ENCODE peak calls at places on chromosomes 4 and X, in nine cellular contexts. One of them, this sample, is unnamed. For H3K4me1, the result is how much of the 10 kb centered on the place peaks cover.

GRCh38 chr4:112858751-112859150 is 190.7 kb upstream of the ANK2 start:
- DNase-seq in ovary: no peak
- DNase-seq in SK-N-SH: no peak
- DNase-seq in HepG2: no peak
- DNase-seq in upper lobe of left lung: no peak
- DNase-seq in suprapubic skin: no peak
- DNase-seq in sigmoid colon: no peak
- DNase-seq in A549: no peak
- DNase-seq in esophagus muscularis mucosa: no peak
- DNase-seq in this sample: no peak

GRCh38 chr4:78092850-78093249 is 35.7 kb downstream of the FRAS1 start:
- DNase-seq in ovary: no peak
- DNase-seq in SK-N-SH: no peak
- DNase-seq in HepG2: no peak
- DNase-seq in upper lobe of left lung: no peak
- DNase-seq in suprapubic skin: no peak
- DNase-seq in sigmoid colon: no peak
- DNase-seq in A549: no peak
- DNase-seq in esophagus muscularis mucosa: no peak
- DNase-seq in this sample: no peak

GRCh38 chrX:1411331-1411730 is 19.4 kb upstream of the SLC25A6 start:
- DNase-seq in ovary: peak
- DNase-seq in SK-N-SH: no peak
- DNase-seq in HepG2: no peak
- DNase-seq in upper lobe of left lung: no peak
- DNase-seq in suprapubic skin: peak
- DNase-seq in sigmoid colon: peak
- DNase-seq in A549: no peak
- DNase-seq in esophagus muscularis mucosa: no peak
- DNase-seq in this sample: no peak

GRCh38 chrX:15686818-15687685 is 22.4 kb upstream of the CLTRN start:
- DNase-seq in ovary: no peak
- DNase-seq in SK-N-SH: peak
- DNase-seq in HepG2: peak
- DNase-seq in upper lobe of left lung: peak
- DNase-seq in suprapubic skin: no peak
- DNase-seq in sigmoid colon: no peak
- DNase-seq in A549: peak
- DNase-seq in esophagus muscularis mucosa: no peak
- DNase-seq in this sample: peak

GRCh38 chr4:16122784-16123183 is 39.0 kb upstream of the PROM1 start:
- DNase-seq in ovary: no peak
- DNase-seq in SK-N-SH: no peak
- DNase-seq in HepG2: no peak
- DNase-seq in upper lobe of left lung: no peak
- DNase-seq in suprapubic skin: no peak
- DNase-seq in sigmoid colon: no peak
- DNase-seq in A549: no peak
- DNase-seq in esophagus muscularis mucosa: no peak
- DNase-seq in this sample: no peak

GRCh38 chr4:5199142-5199541 is 147.9 kb downstream of the STK32B start:
- DNase-seq in ovary: no peak
- DNase-seq in SK-N-SH: no peak
- DNase-seq in HepG2: no peak
- DNase-seq in upper lobe of left lung: no peak
- DNase-seq in suprapubic skin: no peak
- DNase-seq in sigmoid colon: no peak
- DNase-seq in A549: no peak
- DNase-seq in esophagus muscularis mucosa: no peak
- DNase-seq in this sample: no peak

GRCh38 chr4:31068257-31069075 is 348.3 kb downstream of the PCDH7 start:
- DNase-seq in ovary: no peak
- DNase-seq in SK-N-SH: no peak
- DNase-seq in HepG2: no peak
- DNase-seq in upper lobe of left lung: no peak
- DNase-seq in suprapubic skin: no peak
- DNase-seq in sigmoid colon: no peak
- DNase-seq in A549: no peak
- DNase-seq in esophagus muscularis mucosa: no peak
- DNase-seq in this sample: no peak

GRCh38 chr4:10100734-10101216 is 15.8 kb downstream of the WDR1 start:
- DNase-seq in ovary: no peak
- DNase-seq in SK-N-SH: no peak
- DNase-seq in HepG2: no peak
- DNase-seq in upper lobe of left lung: peak
- DNase-seq in suprapubic skin: no peak
- DNase-seq in sigmoid colon: peak
- DNase-seq in A549: no peak
- DNase-seq in esophagus muscularis mucosa: no peak
- DNase-seq in this sample: no peak

GRCh38 chr4:3026531-3026930 is 47.8 kb downstream of the HTT-AS start:
- DNase-seq in ovary: no peak
- DNase-seq in SK-N-SH: no peak
- DNase-seq in HepG2: no peak
- DNase-seq in upper lobe of left lung: no peak
- DNase-seq in suprapubic skin: no peak
- DNase-seq in sigmoid colon: no peak
- DNase-seq in A549: no peak
- DNase-seq in esophagus muscularis mucosa: no peak
- DNase-seq in this sample: no peak

GRCh38 chr4:145183581-145183980 is 3.2 kb upstream of the OTUD4 start:
- DNase-seq in ovary: no peak
- DNase-seq in SK-N-SH: no peak
- DNase-seq in HepG2: no peak
- DNase-seq in upper lobe of left lung: no peak
- DNase-seq in suprapubic skin: no peak
- DNase-seq in sigmoid colon: no peak
- DNase-seq in A549: no peak
- DNase-seq in esophagus muscularis mucosa: no peak
- DNase-seq in this sample: no peak

GRCh38 chr4:113952452-113953029 is 26.9 kb downstream of the ARSJ start:
- DNase-seq in ovary: no peak
- DNase-seq in SK-N-SH: peak
- DNase-seq in HepG2: peak
- DNase-seq in upper lobe of left lung: no peak
- DNase-seq in suprapubic skin: no peak
- DNase-seq in sigmoid colon: no peak
- DNase-seq in A549: peak
- DNase-seq in esophagus muscularis mucosa: no peak
- DNase-seq in this sample: no peak

GRCh38 chr4:72325215-72325614 is 243.8 kb downstream of the ADAMTS3 start:
- DNase-seq in ovary: no peak
- DNase-seq in SK-N-SH: no peak
- DNase-seq in HepG2: no peak
- DNase-seq in upper lobe of left lung: no peak
- DNase-seq in suprapubic skin: no peak
- DNase-seq in sigmoid colon: no peak
- DNase-seq in A549: no peak
- DNase-seq in esophagus muscularis mucosa: no peak
- DNase-seq in this sample: no peak

GRCh38 chrX:129953881-129954280 is 28.6 kb upstream of the BCORL1 start:
- DNase-seq in ovary: no peak
- DNase-seq in SK-N-SH: no peak
- DNase-seq in HepG2: no peak
- DNase-seq in upper lobe of left lung: no peak
- DNase-seq in suprapubic skin: no peak
- DNase-seq in sigmoid colon: no peak
- DNase-seq in A549: no peak
- DNase-seq in esophagus muscularis mucosa: no peak
- DNase-seq in this sample: no peak

GRCh38 chrX:76454456-76454927 is 27.0 kb downstream of the MAGEE1 start:
- DNase-seq in ovary: no peak
- DNase-seq in SK-N-SH: peak
- DNase-seq in HepG2: peak
- DNase-seq in upper lobe of left lung: no peak
- DNase-seq in suprapubic skin: no peak
- DNase-seq in sigmoid colon: no peak
- DNase-seq in A549: no peak
- DNase-seq in esophagus muscularis mucosa: no peak
- DNase-seq in this sample: no peak

GRCh38 chr4:56127698-56128097 is 179.0 kb downstream of the CEP135 start:
- DNase-seq in ovary: no peak
- DNase-seq in SK-N-SH: no peak
- DNase-seq in HepG2: no peak
- DNase-seq in upper lobe of left lung: no peak
- DNase-seq in suprapubic skin: no peak
- DNase-seq in sigmoid colon: no peak
- DNase-seq in A549: no peak
- DNase-seq in esophagus muscularis mucosa: no peak
- DNase-seq in this sample: no peak

GRCh38 chr4:145635630-145636029 is 16.4 kb downstream of the MMAA start:
- DNase-seq in ovary: no peak
- DNase-seq in SK-N-SH: no peak
- DNase-seq in HepG2: no peak
- DNase-seq in upper lobe of left lung: no peak
- DNase-seq in suprapubic skin: no peak
- DNase-seq in sigmoid colon: no peak
- DNase-seq in A549: no peak
- DNase-seq in esophagus muscularis mucosa: no peak
- DNase-seq in this sample: no peak

GRCh38 chr4:121155893-121156292 is 8.2 kb downstream of the TNIP3 start:
- DNase-seq in ovary: no peak
- DNase-seq in SK-N-SH: peak
- DNase-seq in HepG2: no peak
- DNase-seq in upper lobe of left lung: no peak
- DNase-seq in suprapubic skin: no peak
- DNase-seq in sigmoid colon: no peak
- DNase-seq in A549: peak
- DNase-seq in esophagus muscularis mucosa: no peak
- DNase-seq in this sample: no peak

GRCh38 chrX:79266702-79267101 is 100.4 kb downstream of the ITM2A start:
- DNase-seq in ovary: no peak
- DNase-seq in SK-N-SH: no peak
- DNase-seq in HepG2: no peak
- DNase-seq in upper lobe of left lung: no peak
- DNase-seq in suprapubic skin: no peak
- DNase-seq in sigmoid colon: no peak
- DNase-seq in A549: no peak
- DNase-seq in esophagus muscularis mucosa: no peak
- DNase-seq in this sample: no peak

GRCh38 chr4:108116423-108117168 is 52.1 kb downstream of the LEF1 start:
- DNase-seq in ovary: no peak
- DNase-seq in SK-N-SH: no peak
- DNase-seq in HepG2: no peak
- DNase-seq in upper lobe of left lung: no peak
- DNase-seq in suprapubic skin: no peak
- DNase-seq in sigmoid colon: no peak
- DNase-seq in A549: no peak
- DNase-seq in esophagus muscularis mucosa: peak
- DNase-seq in this sample: no peak

GRCh38 chrX:38903093-38903492 is 101.8 kb downstream of the MID1IP1 start:
- DNase-seq in ovary: no peak
- DNase-seq in SK-N-SH: no peak
- DNase-seq in HepG2: no peak
- DNase-seq in upper lobe of left lung: no peak
- DNase-seq in suprapubic skin: no peak
- DNase-seq in sigmoid colon: no peak
- DNase-seq in A549: no peak
- DNase-seq in esophagus muscularis mucosa: no peak
- DNase-seq in this sample: no peak

GRCh38 chrX:119687661-119688413 is 5.1 kb downstream of the SEPTIN6 start:
- DNase-seq in ovary: no peak
- DNase-seq in SK-N-SH: no peak
- DNase-seq in HepG2: no peak
- DNase-seq in upper lobe of left lung: no peak
- DNase-seq in suprapubic skin: no peak
- DNase-seq in sigmoid colon: no peak
- DNase-seq in A549: no peak
- DNase-seq in esophagus muscularis mucosa: no peak
- DNase-seq in this sample: no peak
- H3K4me1 ChIP-seq in ovary: under half
- H3K4me1 ChIP-seq in SK-N-SH: under half
- H3K4me1 ChIP-seq in HepG2: under half
- H3K4me1 ChIP-seq in upper lobe of left lung: under half
- H3K4me1 ChIP-seq in suprapubic skin: under half
- H3K4me1 ChIP-seq in sigmoid colon: under half
- H3K4me1 ChIP-seq in A549: under half
- H3K4me1 ChIP-seq in esophagus muscularis mucosa: under half
- H3K4me1 ChIP-seq in this sample: under half

GRCh38 chr4:87848622-87849351 is 16.0 kb downstream of the MEPE start:
- DNase-seq in ovary: no peak
- DNase-seq in SK-N-SH: peak
- DNase-seq in HepG2: peak
- DNase-seq in upper lobe of left lung: peak
- DNase-seq in suprapubic skin: no peak
- DNase-seq in sigmoid colon: peak
- DNase-seq in A549: peak
- DNase-seq in esophagus muscularis mucosa: no peak
- DNase-seq in this sample: peak
- TF ChIP-seq EP300 in ovary: no peak
- TF ChIP-seq EP300 in SK-N-SH: no peak
- TF ChIP-seq EP300 in HepG2: no peak
- TF ChIP-seq EP300 in upper lobe of left lung: no peak
- TF ChIP-seq EP300 in suprapubic skin: no peak
- TF ChIP-seq EP300 in sigmoid colon: no peak
- TF ChIP-seq EP300 in A549: no peak
- TF ChIP-seq EP300 in esophagus muscularis mucosa: no peak
- TF ChIP-seq EP300 in this sample: no peak

GRCh38 chr4:1285790-1286553 is 3.7 kb upstream of the MAEA start:
- DNase-seq in ovary: no peak
- DNase-seq in SK-N-SH: no peak
- DNase-seq in HepG2: peak
- DNase-seq in upper lobe of left lung: peak
- DNase-seq in suprapubic skin: no peak
- DNase-seq in sigmoid colon: no peak
- DNase-seq in A549: no peak
- DNase-seq in esophagus muscularis mucosa: no peak
- DNase-seq in this sample: no peak
- TF ChIP-seq CTCF in ovary: no peak
- TF ChIP-seq CTCF in SK-N-SH: peak
- TF ChIP-seq CTCF in HepG2: peak
- TF ChIP-seq CTCF in upper lobe of left lung: no peak
- TF ChIP-seq CTCF in suprapubic skin: no peak
- TF ChIP-seq CTCF in sigmoid colon: no peak
- TF ChIP-seq CTCF in A549: no peak
- TF ChIP-seq CTCF in esophagus muscularis mucosa: no peak
- TF ChIP-seq CTCF in this sample: no peak

DNA sequence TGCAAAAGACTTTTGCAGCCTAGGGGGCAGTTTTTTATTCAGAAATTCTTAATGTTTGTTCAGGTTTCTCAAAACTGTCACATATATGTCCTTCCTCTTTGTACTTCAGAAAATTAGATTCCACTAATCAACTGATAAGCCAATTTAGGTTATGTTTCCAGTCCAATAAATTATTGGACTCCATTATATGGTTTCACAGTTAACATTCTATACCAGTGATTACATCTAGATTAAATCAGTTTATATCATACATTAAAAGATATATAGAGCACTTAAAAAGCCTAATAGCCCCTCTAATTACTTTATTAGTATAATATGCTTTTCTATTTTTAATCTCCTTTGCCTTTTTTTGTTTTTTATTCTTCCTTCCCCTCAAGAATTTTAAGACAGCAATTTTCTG is 434.1 kb downstream of the INPP4B start:
- DNase-seq in ovary: no peak
- DNase-seq in SK-N-SH: no peak
- DNase-seq in HepG2: no peak
- DNase-seq in upper lobe of left lung: no peak
- DNase-seq in suprapubic skin: no peak
- DNase-seq in sigmoid colon: no peak
- DNase-seq in A549: no peak
- DNase-seq in esophagus muscularis mucosa: no peak
- DNase-seq in this sample: no peak
- H3K4me1 ChIP-seq in ovary: under half
- H3K4me1 ChIP-seq in SK-N-SH: under half
- H3K4me1 ChIP-seq in HepG2: under half
- H3K4me1 ChIP-seq in upper lobe of left lung: under half
- H3K4me1 ChIP-seq in suprapubic skin: under half
- H3K4me1 ChIP-seq in sigmoid colon: under half
- H3K4me1 ChIP-seq in A549: under half
- H3K4me1 ChIP-seq in esophagus muscularis mucosa: under half
- H3K4me1 ChIP-seq in this sample: under half

This sample was measured in stomach.